ENCODE peak calls at places on chromosome 2, in four cellular contexts. One of them, this sample, is unnamed.

GRCh38 chr2:239791727-239792648 is 233.2 kb downstream of the NDUFA10 start:
- DNase-seq in AG10803: no peak
- DNase-seq in stimulated activated CD8-positive, alpha-beta memory T cell treated with anti-CD3 and anti-CD28 coated beads, Interleukin-15, amount 100 ng/mL, for 4 hours: no peak
- DNase-seq in activated CD4-positive, alpha-beta T cell treated with anti-CD3 and anti-CD28 coated beads, Interleukin-2, amount 50 U/mL, for 1 hour: no peak
- DNase-seq in this sample: no peak

GRCh38 chr2:160087854-160088745 is 25.7 kb upstream of the PLA2R1 start:
- DNase-seq in AG10803: peak; percentile 19
- DNase-seq in stimulated activated CD8-positive, alpha-beta memory T cell treated with anti-CD3 and anti-CD28 coated beads, Interleukin-15, amount 100 ng/mL, for 4 hours: no peak
- DNase-seq in activated CD4-positive, alpha-beta T cell treated with anti-CD3 and anti-CD28 coated beads, Interleukin-2, amount 50 U/mL, for 1 hour: no peak
- DNase-seq in this sample: peak; percentile 42

GRCh38 chr2:78749648-78750047 is 275.9 kb upstream of the REG3G start:
- DNase-seq in AG10803: no peak
- DNase-seq in stimulated activated CD8-positive, alpha-beta memory T cell treated with anti-CD3 and anti-CD28 coated beads, Interleukin-15, amount 100 ng/mL, for 4 hours: no peak
- DNase-seq in activated CD4-positive, alpha-beta T cell treated with anti-CD3 and anti-CD28 coated beads, Interleukin-2, amount 50 U/mL, for 1 hour: no peak
- DNase-seq in this sample: no peak

GRCh38 chr2:69518836-69519235 is 81.6 kb upstream of the NFU1 start:
- DNase-seq in AG10803: no peak
- DNase-seq in stimulated activated CD8-positive, alpha-beta memory T cell treated with anti-CD3 and anti-CD28 coated beads, Interleukin-15, amount 100 ng/mL, for 4 hours: no peak
- DNase-seq in activated CD4-positive, alpha-beta T cell treated with anti-CD3 and anti-CD28 coated beads, Interleukin-2, amount 50 U/mL, for 1 hour: no peak
- DNase-seq in this sample: no peak

GRCh38 chr2:192002418-192002817 is 155.5 kb upstream of the CAVIN2 start:
- DNase-seq in AG10803: no peak
- DNase-seq in stimulated activated CD8-positive, alpha-beta memory T cell treated with anti-CD3 and anti-CD28 coated beads, Interleukin-15, amount 100 ng/mL, for 4 hours: no peak
- DNase-seq in activated CD4-positive, alpha-beta T cell treated with anti-CD3 and anti-CD28 coated beads, Interleukin-2, amount 50 U/mL, for 1 hour: no peak
- DNase-seq in this sample: no peak

GRCh38 chr2:162149940-162150339 is 2.1 kb downstream of the GCG start:
- DNase-seq in AG10803: no peak
- DNase-seq in stimulated activated CD8-positive, alpha-beta memory T cell treated with anti-CD3 and anti-CD28 coated beads, Interleukin-15, amount 100 ng/mL, for 4 hours: no peak
- DNase-seq in activated CD4-positive, alpha-beta T cell treated with anti-CD3 and anti-CD28 coated beads, Interleukin-2, amount 50 U/mL, for 1 hour: no peak
- DNase-seq in this sample: no peak

GRCh38 chr2:216635171-216635570 is 2.0 kb downstream of the IGFBP2 start:
- DNase-seq in AG10803: no peak
- DNase-seq in stimulated activated CD8-positive, alpha-beta memory T cell treated with anti-CD3 and anti-CD28 coated beads, Interleukin-15, amount 100 ng/mL, for 4 hours: no peak
- DNase-seq in activated CD4-positive, alpha-beta T cell treated with anti-CD3 and anti-CD28 coated beads, Interleukin-2, amount 50 U/mL, for 1 hour: no peak
- DNase-seq in this sample: no peak

GRCh38 chr2:234075947-234076346 is 25.4 kb downstream of the SPP2 start:
- DNase-seq in AG10803: no peak
- DNase-seq in stimulated activated CD8-positive, alpha-beta memory T cell treated with anti-CD3 and anti-CD28 coated beads, Interleukin-15, amount 100 ng/mL, for 4 hours: no peak
- DNase-seq in activated CD4-positive, alpha-beta T cell treated with anti-CD3 and anti-CD28 coated beads, Interleukin-2, amount 50 U/mL, for 1 hour: no peak
- DNase-seq in this sample: no peak

GRCh38 chr2:226295123-226295522 is 504.5 kb downstream of the IRS1 start:
- DNase-seq in AG10803: no peak
- DNase-seq in stimulated activated CD8-positive, alpha-beta memory T cell treated with anti-CD3 and anti-CD28 coated beads, Interleukin-15, amount 100 ng/mL, for 4 hours: no peak
- DNase-seq in activated CD4-positive, alpha-beta T cell treated with anti-CD3 and anti-CD28 coated beads, Interleukin-2, amount 50 U/mL, for 1 hour: no peak
- DNase-seq in this sample: no peak

This sample was measured in fibroblast of mammary gland.